ENCODE peak calls at places on chromosomes 12 and 14, in seven cellular contexts. K, T, W, M, C, L and Q are unnamed samples.

GRCh38 chr12:124940393-124941169 is 26.1 kb upstream of the UBC start:
- DNase-seq in K (peak), T (peak), W (peak), M (peak), C (peak), L (peak), Q (peak)

GRCh38 chr14:101352567-101352966 is 208.7 kb upstream of the DIO3 start:
- DNase-seq in K (no peak), T (no peak), W (no peak), M (no peak), C (no peak), L (no peak), Q (no peak)

GRCh38 chr14:104732931-104733681 is 9.1 kb downstream of the ADSS1 start:
- DNase-seq in K (no peak), T (no peak), W (no peak), M (no peak), C (peak), L (peak), Q (no peak)

GRCh38 chr12:116582610-116583009 is 23.4 kb downstream of the MAP1LC3B2 start:
- DNase-seq in K (no peak), T (no peak), W (peak), M (peak), C (no peak), L (no peak), Q (no peak)

GRCh38 chr14:81784084-81784483 is 250.4 kb upstream of the SEL1L start:
- DNase-seq in K (peak), T (no peak), W (no peak), M (no peak), C (no peak), L (no peak), Q (peak)

GRCh38 chr12:6603095-6603567 is 4.0 kb downstream of the CHD4 start:
- DNase-seq in K (no peak), T (no peak), W (peak), M (peak), C (peak), L (no peak), Q (no peak)

GRCh38 chr12:15208871-15209656 is 12.2 kb downstream of the RERG start:
- DNase-seq in K (no peak), T (no peak), W (peak), M (peak), C (no peak), L (no peak), Q (peak)

GRCh38 chr12:118060301-118061010 is 523 bp downstream of the WSB2 start:
- DNase-seq in K (no peak), T (peak), W (no peak), M (no peak), C (peak), L (peak), Q (peak)

GRCh38 chr14:76351941-76352340 is 24.0 kb upstream of the ESRRB start:
- DNase-seq in K (no peak), T (no peak), W (no peak), M (no peak), C (no peak), L (no peak), Q (no peak)

GRCh38 chr14:88164906-88165534 is 158.0 kb downstream of the KCNK10 start:
- DNase-seq in K (no peak), T (no peak), W (no peak), M (no peak), C (no peak), L (no peak), Q (no peak)

GRCh38 chr14:38828183-38828877 is 274.7 kb downstream of the SEC23A start:
- DNase-seq in K (no peak), T (no peak), W (no peak), M (no peak), C (no peak), L (no peak), Q (no peak)

GRCh38 chr12:94027561-94027960 is 120.8 kb upstream of the PLXNC1 start:
- DNase-seq in K (no peak), T (no peak), W (no peak), M (no peak), C (no peak), L (no peak), Q (no peak)

GRCh38 chr12:96986883-96987523 is 79.9 kb downstream of the NEDD1 start:
- DNase-seq in K (no peak), T (no peak), W (peak), M (peak), C (no peak), L (peak), Q (peak)

GRCh38 chr12:96988919-96989318 is 81.9 kb downstream of the NEDD1 start:
- DNase-seq in K (no peak), T (no peak), W (no peak), M (no peak), C (no peak), L (no peak), Q (no peak)

GRCh38 chr12:96985515-96986362 is 78.7 kb downstream of the NEDD1 start:
- DNase-seq in K (no peak), T (no peak), W (peak), M (peak), C (no peak), L (peak), Q (no peak)

GRCh38 chr12:96994900-96995299 is 87.8 kb downstream of the NEDD1 start:
- DNase-seq in K (no peak), T (no peak), W (no peak), M (no peak), C (no peak), L (no peak), Q (no peak)

GRCh38 chr12:96989916-96990315 is 82.9 kb downstream of the NEDD1 start:
- DNase-seq in K (no peak), T (no peak), W (peak), M (peak), C (no peak), L (peak), Q (no peak)
- TF ChIP-seq CTCF in K (no peak), T (no peak), W (no peak), M (no peak), C (no peak), L (peak), Q (no peak)

GRCh38 chr12:55072093-55072492 is 52.3 kb downstream of the NEUROD4 start:
- DNase-seq in K (no peak), T (no peak), W (peak), M (peak), C (peak), L (peak), Q (peak)

GRCh38 chr12:55073043-55074022 is 52.9 kb upstream of the OR9K2 start:
- DNase-seq in K (no peak), T (peak), W (peak), M (peak), C (peak), L (peak), Q (peak)

GRCh38 chr12:55063291-55063690 is 43.5 kb downstream of the NEUROD4 start:
- DNase-seq in K (no peak), T (no peak), W (no peak), M (no peak), C (no peak), L (no peak), Q (no peak)

GRCh38 chr12:55067701-55068100 is 47.9 kb downstream of the NEUROD4 start:
- DNase-seq in K (no peak), T (no peak), W (no peak), M (no peak), C (no peak), L (no peak), Q (no peak)

DNA sequence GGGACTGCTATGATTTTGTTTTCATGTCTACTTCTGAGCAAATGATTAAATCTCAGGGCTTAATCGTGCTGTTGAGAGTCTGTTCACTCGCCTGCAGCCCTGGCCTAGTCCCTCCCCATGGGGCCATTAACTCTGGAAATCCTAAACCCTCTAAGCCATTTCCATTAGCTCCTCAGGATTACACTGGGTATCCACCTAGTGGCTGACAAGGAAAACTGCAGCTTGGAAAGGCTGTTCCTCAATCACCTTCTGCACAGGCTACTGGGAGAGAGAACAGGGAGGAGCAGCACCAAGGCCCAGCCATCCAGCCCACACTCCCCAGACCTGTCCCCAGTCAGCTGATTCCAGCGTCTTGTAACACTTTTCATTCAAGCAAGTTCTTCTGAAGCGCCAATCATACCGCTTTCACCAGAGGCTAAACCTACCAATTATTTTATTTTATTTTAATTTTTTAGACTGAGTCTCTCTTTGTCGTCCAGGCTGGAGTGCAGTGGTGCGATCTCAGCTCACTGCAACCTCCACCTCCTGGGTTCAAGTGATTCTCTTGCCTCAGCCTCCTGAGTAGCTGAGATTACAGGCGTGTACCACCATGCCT is 48.7 kb downstream of the NEUROD4 start:
- DNase-seq in K (no peak), T (peak), W (peak), M (peak), C (peak), L (peak), Q (peak)
- H3K4me3 ChIP-seq in K (no peak), T (no peak), W (no peak), M (no peak), C (no peak), L (no peak), Q (no peak)

GRCh38 chr14:106665814-106666213 is 1139.4 kb downstream of the TMEM121 start:
- DNase-seq in K (no peak), T (no peak), W (no peak), M (no peak), C (no peak), L (no peak), Q (no peak)
- TF ChIP-seq CTCF in K (no peak), T (no peak), W (no peak), M (no peak), C (no peak), L (no peak), Q (no peak)

DNA sequence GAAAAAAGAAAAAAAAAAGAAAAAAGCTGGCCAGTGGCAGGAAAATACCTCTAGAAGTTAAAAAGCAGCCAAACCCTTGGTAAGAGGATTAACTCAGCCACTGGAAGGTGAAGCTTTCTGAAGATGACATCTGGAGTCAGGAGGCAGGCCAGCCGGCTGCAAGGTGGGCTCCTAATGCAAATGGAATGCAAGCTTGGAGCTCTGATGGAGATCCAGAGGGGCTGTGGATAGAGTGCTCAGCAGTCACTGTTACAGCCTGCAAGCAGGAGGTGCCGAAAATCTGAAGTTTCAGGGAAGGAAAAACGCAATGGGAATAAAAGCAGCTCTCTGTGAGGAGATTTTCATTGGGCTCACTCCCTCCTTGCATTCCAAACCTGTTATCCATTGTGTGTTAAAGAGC is 41.0 kb downstream of the GSC start:
- DNase-seq in K (no peak), T (no peak), W (no peak), M (no peak), C (no peak), L (no peak), Q (no peak)
- H3K4me3 ChIP-seq in K (no peak), T (no peak), W (no peak), M (no peak), C (no peak), L (no peak), Q (no peak)